ENCODE peak calls at places on chromosomes 7 and 10, in seven cellular contexts. Z is neuronal stem cell, M is IMR-90, F is H1, V is mesendoderm, E is H9, O is mesenchymal stem cell. G is an unnamed sample.

GRCh38 chr7:69567790-69568189 is 30.5 kb upstream of the AUTS2 start:
- DNase-seq in V (no peak), O (no peak), Z (no peak), E (no peak), F (no peak), M (no peak), G (no peak)

GRCh38 chr10:4606856-4607636 is 219.0 kb upstream of the AKR1E2 start:
- DNase-seq in M (no peak), F (no peak), E (no peak), V (no peak), O (no peak), Z (no peak), G (no peak)

GRCh38 chr7:99086532-99086931 is 57.4 kb downstream of the SMURF1 start:
- DNase-seq in M (no peak), O (no peak), V (no peak), E (no peak), F (no peak), Z (no peak), G (no peak)

GRCh38 chr10:21519981-21520436 is 5.5 kb downstream of the SKIDA1 start:
- DNase-seq in M (peak; percentile 84), Z (no peak), V (peak; percentile 58), F (no peak), O (peak; percentile 92), E (no peak), G (no peak)

GRCh38 chr10:89836840-89837172 is 135.4 kb downstream of the KIF20B start:
- DNase-seq in F (no peak), V (no peak), O (no peak), M (no peak), E (no peak), Z (no peak), G (no peak)

GRCh38 chr10:9911488-9911887 is 1106.2 kb upstream of the CELF2 start:
- DNase-seq in F (peak; percentile 56), E (peak; percentile 85), V (peak; percentile 7), Z (no peak), O (no peak), M (no peak), G (no peak)

GRCh38 chr7:147803151-147803550 is 787.4 kb upstream of the C7orf33 start:
- DNase-seq in Z (no peak), M (no peak), O (no peak), V (no peak), E (no peak), F (no peak), G (no peak)

GRCh38 chr7:129067943-129068548 is 13.1 kb upstream of the TNPO3 start:
- DNase-seq in M (no peak), V (no peak), F (no peak), Z (no peak), O (no peak), E (no peak), G (no peak)

GRCh38 chr7:78099715-78100477 is 301.3 kb downstream of the PHTF2 start:
- DNase-seq in O (peak; percentile 74), M (peak; percentile 85), V (no peak), F (no peak), Z (no peak), E (no peak), G (no peak)

GRCh38 chr7:127769696-127770400 is 117.9 kb downstream of the SND1 start:
- DNase-seq in V (no peak), M (peak; percentile 58), Z (no peak), F (no peak), E (no peak), O (peak; percentile 52), G (no peak)

GRCh38 chr7:104207348-104207730 is 474 bp downstream of the ORC5 start:
- DNase-seq in M (peak; percentile 12), F (no peak), V (peak; percentile 32), E (no peak), Z (no peak), O (peak; percentile 44), G (no peak)

GRCh38 chr7:151517601-151518104 is 2.0 kb downstream of the RHEB start:
- DNase-seq in Z (no peak), F (no peak), V (no peak), M (no peak), O (no peak), E (no peak), G (no peak)

GRCh38 chr7:151518781-151519044 is 982 bp downstream of the RHEB start:
- DNase-seq in M (no peak), F (no peak), O (peak; percentile 43), V (peak; percentile 42), E (no peak), Z (no peak), G (no peak)

GRCh38 chr7:151519765-151520418 is at the start of gene RHEB:
- DNase-seq in V (peak; percentile 100), F (peak; percentile 97), Z (peak; percentile 99), M (peak; percentile 99), E (peak; percentile 99), O (peak; percentile 99), G (peak; percentile 99)

GRCh38 chr7:151520419-151521229 is 929 bp upstream of the RHEB start:
- DNase-seq in F (no peak), E (peak; percentile 48), M (no peak), Z (no peak), O (no peak), V (no peak), G (no peak)

GRCh38 chr7:151518105-151518780 is 1.5 kb downstream of the RHEB start:
- DNase-seq in E (no peak), V (peak; percentile 55), O (peak; percentile 56), Z (no peak), M (peak; percentile 48), F (no peak), G (peak; percentile 33)
- H3K23ac ChIP-seq in E (no peak overlapping the region), V (no peak overlapping the region), O (no peak overlapping the region), Z (no peak overlapping the region), M (peak overlapping the region; percentile 98), F (no peak overlapping the region), G (no peak overlapping the region)

DNA sequence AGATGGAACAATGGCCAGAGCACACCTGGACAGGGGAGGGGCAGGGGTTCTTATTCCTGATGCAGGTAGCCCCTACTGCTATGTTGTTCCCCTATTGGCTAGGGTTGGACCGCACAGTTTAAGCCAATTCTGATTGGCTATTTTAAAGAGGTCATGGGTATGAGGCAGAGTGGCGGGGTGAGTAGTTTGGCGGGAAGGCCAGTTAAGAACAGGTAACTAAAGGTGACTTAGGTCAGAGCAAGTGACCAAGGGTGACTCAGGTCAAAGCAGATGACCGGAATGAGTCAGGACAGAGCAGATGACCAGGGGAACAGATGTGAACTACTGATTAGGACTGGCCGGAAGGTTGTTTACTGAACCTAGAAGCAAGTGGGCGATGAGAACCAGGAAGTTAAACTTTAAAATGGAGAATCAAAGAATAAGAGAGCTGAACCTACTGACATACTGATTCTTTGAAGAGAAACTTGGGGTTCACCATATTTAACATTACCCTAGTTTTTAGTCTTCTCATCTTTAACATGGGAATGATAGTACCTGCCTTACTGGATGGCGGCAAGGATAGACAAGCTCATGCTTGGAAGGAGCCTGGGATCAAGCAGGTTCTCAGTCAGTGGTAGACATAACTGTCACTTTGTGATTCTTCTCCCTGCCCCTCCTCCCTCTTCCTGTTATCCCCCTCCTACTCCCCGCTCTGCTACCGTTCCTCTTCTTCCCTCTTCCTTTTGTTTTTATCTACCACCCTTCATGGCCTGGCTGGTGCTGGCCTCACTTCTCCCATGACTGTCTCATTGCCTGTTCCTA is 55.0 kb downstream of the CCNY start:
- DNase-seq in V (no peak), O (no peak), F (no peak), Z (no peak), M (no peak), E (no peak), G (peak; percentile 13)
- H4K8ac ChIP-seq in V (no peak overlapping the region), O (no peak overlapping the region), F (no peak overlapping the region), Z (no peak overlapping the region), M (no peak overlapping the region), E (no peak overlapping the region), G (no peak overlapping the region)

GRCh38 chr7:75979361-75980125 is 14.9 kb downstream of the TMEM120A start:
- DNase-seq in E (no peak), Z (no peak), V (no peak), M (no peak), O (no peak), F (no peak), G (no peak)
- H3K27ac ChIP-seq in E (no peak overlapping the region), Z (no peak overlapping the region), V (no peak overlapping the region), M (no peak overlapping the region), O (no peak overlapping the region), F (no peak overlapping the region), G (no peak overlapping the region)

GRCh38 chr10:76242956-76243355 is 811.5 kb downstream of the LRMDA start:
- DNase-seq in M (no peak), O (peak; percentile 41), F (no peak), Z (no peak), E (no peak), V (no peak), G (no peak)
- H3K23ac ChIP-seq in M (no peak overlapping the region), O (no peak overlapping the region), F (no peak overlapping the region), Z (no peak overlapping the region), E (no peak overlapping the region), V (no peak overlapping the region), G (no peak overlapping the region)

GRCh38 chr7:143131777-143132176 is at the start of gene PIP:
- DNase-seq in F (no peak), V (no peak), M (no peak), Z (no peak), O (no peak), E (no peak), G (no peak)
- H4K8ac ChIP-seq in F (no peak within 1 kb of the TSS), V (no peak within 1 kb of the TSS), M (no peak within 1 kb of the TSS), Z (no peak within 1 kb of the TSS), O (no peak within 1 kb of the TSS), E (no peak within 1 kb of the TSS), G (no peak within 1 kb of the TSS)

GRCh38 chr10:69425513-69426298 is 9.0 kb upstream of the TACR2 start:
- DNase-seq in E (no peak), M (no peak), O (no peak), Z (no peak), V (no peak), F (no peak), G (peak; percentile 88)
- H3K27ac ChIP-seq in E (no peak overlapping the region), M (no peak overlapping the region), O (no peak overlapping the region), Z (no peak overlapping the region), V (no peak overlapping the region), F (no peak overlapping the region), G (no peak overlapping the region)

GRCh38 chr7:15607541-15608210 is 45.9 kb upstream of the AGMO start:
- DNase-seq in M (no peak), Z (no peak), F (no peak), O (peak; percentile 11), E (no peak), V (no peak), G (no peak)
- H3K23ac ChIP-seq in M (no peak overlapping the region), Z (no peak overlapping the region), F (no peak overlapping the region), O (no peak overlapping the region), E (no peak overlapping the region), V (no peak overlapping the region), G (no peak overlapping the region)

G was measured in trophoblast cell.